ENCODE peak calls at places on chromosomes 3 and 15, in six cellular contexts. C is nephron progenitor cell, X is endothelial cell, I is choroid plexus epithelial cell, S is dorsolateral prefrontal cortex, J is A673. L is an unnamed sample.

GRCh38 chr3:112973325-112974177 is 1.4 kb downstream of the CD200R1 start:
- DNase-seq in C (no peak), X (no peak), I (no peak), S (no peak), J (no peak), L (no peak)

GRCh38 chr3:79314547-79314946 is 453.3 kb downstream of the ROBO1 start:
- DNase-seq in C (no peak), X (no peak), I (no peak), S (no peak), J (no peak), L (no peak)

GRCh38 chr15:82079736-82080135 is 33.9 kb upstream of the MEX3B start:
- DNase-seq in C (no peak), X (no peak), I (peak; percentile 50), S (no peak), J (no peak), L (no peak)

GRCh38 chr3:179348325-179349013 is 960 bp downstream of the MFN1 start:
- DNase-seq in C (no peak), X (no peak), I (no peak), S (no peak), J (peak; percentile 2), L (peak; percentile 6)

GRCh38 chr3:122921791-122922651 is 105.5 kb downstream of the SEMA5B start:
- DNase-seq in C (peak; percentile 72), X (peak; percentile 53), I (no peak), S (no peak), J (peak; percentile 51), L (no peak)

GRCh38 chr15:64681424-64682024 is 93.9 kb downstream of the RBPMS2 start:
- DNase-seq in C (peak; percentile 36), X (peak; percentile 61), I (peak; percentile 75), S (peak; percentile 55), J (peak; percentile 81), L (peak; percentile 68)

GRCh38 chr15:74229686-74230085 is 6.4 kb upstream of the CCDC33 start:
- DNase-seq in C (no peak), X (no peak), I (no peak), S (no peak), J (no peak), L (no peak)

GRCh38 chr3:97823081-97823480 is 1.3 kb downstream of the CRYBG3 start:
- DNase-seq in C (no peak), X (no peak), I (no peak), S (no peak), J (no peak), L (no peak)

GRCh38 chr3:149534671-149535394 is 60.3 kb downstream of the TM4SF4 start:
- DNase-seq in C (peak; percentile 14), X (no peak), I (peak; percentile 70), S (peak; percentile 54), J (peak; percentile 25), L (no peak)

GRCh38 chr3:58824285-58824684 is 157.7 kb upstream of the FAM3D start:
- DNase-seq in C (peak; percentile 70), X (peak; percentile 71), I (peak; percentile 81), S (peak; percentile 67), J (peak; percentile 47), L (peak; percentile 78)

GRCh38 chr3:15015456-15015855 is 49.7 kb downstream of the MRPS25 start:
- DNase-seq in C (no peak), X (no peak), I (peak; percentile 30), S (no peak), J (no peak), L (peak; percentile 28)

GRCh38 chr15:40754574-40754882 is 526 bp downstream of the RMDN3 start:
- DNase-seq in C (peak; percentile 46), X (no peak), I (peak; percentile 30), S (peak; percentile 57), J (no peak), L (peak; percentile 6)

GRCh38 chr15:34652726-34653033 is 69.2 kb upstream of the GOLGA8B start:
- DNase-seq in C (no peak), X (no peak), I (no peak), S (no peak), J (no peak), L (no peak)

GRCh38 chr3:40299721-40300335 is 9.7 kb upstream of the EIF1B start:
- DNase-seq in C (no peak), X (no peak), I (peak; percentile 91), S (no peak), J (no peak), L (peak; percentile 77)

GRCh38 chr3:38834110-38834509 is 18.1 kb upstream of the SCN10A start:
- DNase-seq in C (peak; percentile 54), X (peak; percentile 41), I (peak; percentile 93), S (no peak), J (peak; percentile 77), L (peak; percentile 69)

GRCh38 chr3:181726351-181727121 is 14.8 kb downstream of the SOX2 start:
- DNase-seq in C (peak; percentile 72), X (peak; percentile 69), I (no peak), S (no peak), J (no peak), L (no peak)
- TF ChIP-seq CTCF in C (peak; percentile 29), X (no peak), I (no peak), S (peak; percentile 25), J (peak; percentile 19), L (no peak)

GRCh38 chr3:12194669-12195161 is 36.0 kb upstream of the TIMP4 start:
- DNase-seq in C (no peak), X (no peak), I (peak; percentile 53), S (no peak), J (peak; percentile 7), L (peak; percentile 80)
- TF ChIP-seq CTCF in C (no peak), X (no peak), I (peak; percentile 3), S (no peak), J (no peak), L (peak; percentile 70)

GRCh38 chr3:142019794-142020320 is 129.5 kb downstream of the TFDP2 start:
- DNase-seq in C (no peak), X (no peak), I (peak; percentile 33), S (no peak), J (peak; percentile 21), L (peak; percentile 35)

GRCh38 chr3:142022381-142022780 is 127.0 kb downstream of the TFDP2 start:
- DNase-seq in C (no peak), X (no peak), I (peak; percentile 63), S (no peak), J (peak; percentile 18), L (no peak)

GRCh38 chr3:142026333-142026732 is 123.0 kb downstream of the TFDP2 start:
- DNase-seq in C (no peak), X (no peak), I (no peak), S (no peak), J (no peak), L (no peak)

DNA sequence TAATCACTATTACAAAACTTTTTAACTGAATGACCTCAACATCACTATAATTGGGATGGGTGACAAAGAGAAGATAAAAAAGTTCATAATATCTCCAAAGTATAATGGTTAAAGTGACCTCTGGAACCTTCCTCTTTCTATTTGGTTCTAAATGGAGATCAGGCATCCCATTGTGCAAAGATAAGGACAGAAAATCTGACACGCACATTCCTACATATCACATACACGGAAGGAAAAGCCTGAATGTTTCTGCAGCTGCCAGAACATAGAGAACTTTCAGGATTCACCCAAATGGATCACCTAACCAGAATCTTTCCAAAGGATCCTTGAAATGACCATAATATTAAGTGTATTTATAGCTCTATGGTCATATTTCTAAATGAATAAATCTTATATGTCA is 128.2 kb downstream of the TFDP2 start:
- DNase-seq in C (no peak), X (no peak), I (no peak), S (no peak), J (no peak), L (no peak)
- TF ChIP-seq CTCF in C (no peak), X (no peak), I (no peak), S (no peak), J (no peak), L (no peak)

GRCh38 chr3:103295974-103296570 is 861.3 kb downstream of the ZPLD1 start:
- DNase-seq in C (no peak), X (no peak), I (peak; percentile 45), S (no peak), J (peak; percentile 79), L (peak; percentile 23)
- TF ChIP-seq CTCF in C (peak; percentile 45), X (peak; percentile 31), I (peak; percentile 42), S (no peak), J (peak; percentile 67), L (peak; percentile 46)

L was measured in MCF 10A.